ENCODE peak calls at places on chromosomes 2 and 18, in six cellular contexts. T, L, K, W, E and U are unnamed samples.

GRCh38 chr18:63162271-63163014 is 157.1 kb downstream of the BCL2 start:
- DNase-seq in T (no peak), L (no peak), K (no peak), W (no peak), E (no peak), U (no peak)

GRCh38 chr2:30465171-30465545 is 18.1 kb downstream of the LCLAT1 start:
- DNase-seq in T (no peak), L (no peak), K (no peak), W (no peak), E (no peak), U (no peak)

GRCh38 chr2:149561309-149561926 is 26.2 kb downstream of the MMADHC start:
- DNase-seq in T (peak; percentile 52), L (no peak), K (peak; percentile 42), W (no peak), E (no peak), U (no peak)

GRCh38 chr2:28747714-28748113 is 3.9 kb upstream of the PPP1CB start:
- DNase-seq in T (no peak), L (no peak), K (no peak), W (no peak), E (no peak), U (no peak)

GRCh38 chr2:1739961-1740713 is 4.2 kb downstream of the PXDN start:
- DNase-seq in T (no peak), L (peak; percentile 42), K (no peak), W (no peak), E (no peak), U (no peak)

GRCh38 chr2:66126936-66127527 is 307.9 kb upstream of the MEIS1 start:
- DNase-seq in T (no peak), L (no peak), K (no peak), W (no peak), E (no peak), U (no peak)

GRCh38 chr2:85846411-85846810 is 42.4 kb downstream of the ST3GAL5 start:
- DNase-seq in T (no peak), L (no peak), K (no peak), W (no peak), E (no peak), U (no peak)

GRCh38 chr18:11366410-11366809 is 217.0 kb upstream of the PIEZO2 start:
- DNase-seq in T (peak; percentile 81), L (no peak), K (no peak), W (peak; percentile 76), E (peak; percentile 18), U (no peak)

GRCh38 chr2:211055438-211055837 is 499.0 kb downstream of the CPS1 start:
- DNase-seq in T (no peak), L (peak; percentile 73), K (no peak), W (no peak), E (no peak), U (no peak)

GRCh38 chr2:42941633-42942176 is 149.3 kb upstream of the HAAO start:
- DNase-seq in T (no peak), L (no peak), K (no peak), W (no peak), E (no peak), U (no peak)

GRCh38 chr2:203737360-203737759 is 30.9 kb downstream of the CD28 start:
- DNase-seq in T (no peak), L (no peak), K (no peak), W (no peak), E (no peak), U (no peak)

GRCh38 chr2:150548527-150548926 is 61.1 kb upstream of the RND3 start:
- DNase-seq in T (peak; percentile 47), L (peak; percentile 61), K (no peak), W (no peak), E (no peak), U (no peak)

GRCh38 chr2:27723372-27724144 is 48.0 kb upstream of the MRPL33 start:
- DNase-seq in T (peak; percentile 81), L (peak; percentile 90), K (peak; percentile 67), W (peak; percentile 35), E (peak; percentile 83), U (peak; percentile 32)

GRCh38 chr18:63697261-63697660 is 5.5 kb upstream of the SERPINB11 start:
- DNase-seq in T (no peak), L (no peak), K (no peak), W (no peak), E (no peak), U (no peak)

GRCh38 chr2:165573534-165574461 is 104.3 kb downstream of the CSRNP3 start:
- DNase-seq in T (peak; percentile 80), L (peak; percentile 92), K (no peak), W (no peak), E (peak; percentile 69), U (no peak)

GRCh38 chr2:62196278-62196901 is 475 bp downstream of the B3GNT2 start:
- DNase-seq in T (no peak), L (peak; percentile 86), K (peak; percentile 81), W (no peak), E (peak; percentile 65), U (peak; percentile 67)

GRCh38 chr18:49725809-49726514 is 87.4 kb downstream of the ACAA2 start:
- DNase-seq in T (peak; percentile 56), L (peak; percentile 96), K (peak; percentile 19), W (peak; percentile 25), E (peak; percentile 30), U (no peak)

GRCh38 chr2:84038866-84039265 is 420.2 kb downstream of the SUCLG1 start:
- DNase-seq in T (peak; percentile 14), L (no peak), K (no peak), W (no peak), E (no peak), U (no peak)

GRCh38 chr18:62372156-62372555 is 47.0 kb downstream of the TNFRSF11A start:
- DNase-seq in T (no peak), L (no peak), K (no peak), W (no peak), E (no peak), U (no peak)

GRCh38 chr18:75531851-75532241 is 104.3 kb upstream of the SMIM21 start:
- DNase-seq in T (no peak), L (no peak), K (no peak), W (no peak), E (no peak), U (no peak)

GRCh38 chr2:170714156-170715061 is 728 bp upstream of the SP5 start:
- DNase-seq in T (peak; percentile 57), L (peak; percentile 86), K (peak; percentile 97), W (no peak), E (peak; percentile 72), U (peak; percentile 7)

GRCh38 chr2:9613291-9613690 is 17.5 kb downstream of the YWHAQ start:
- DNase-seq in T (no peak), L (no peak), K (no peak), W (no peak), E (no peak), U (no peak)

GRCh38 chr2:40746150-40746549 is 294.3 kb upstream of the SLC8A1 start:
- DNase-seq in T (no peak), L (no peak), K (no peak), W (no peak), E (no peak), U (no peak)

GRCh38 chr2:105393373-105394055 is 5.3 kb downstream of the FHL2 start:
- DNase-seq in T (no peak), L (no peak), K (no peak), W (no peak), E (no peak), U (no peak)
- H3K36me3 ChIP-seq in T (peaks cover 43% of the 10 kb centered on the region), L (peaks cover 12% of the 10 kb centered on the region), K (peaks cover 20% of the 10 kb centered on the region), W (no peaks in the 10 kb centered on the region), E (no peaks in the 10 kb centered on the region), U (no peaks in the 10 kb centered on the region)

GRCh38 chr2:238337846-238338245 is 17.5 kb downstream of the TRAF3IP1 start:
- DNase-seq in T (no peak), L (no peak), K (no peak), W (no peak), E (no peak), U (no peak)

GRCh38 chr2:238338710-238339394 is 18.5 kb downstream of the TRAF3IP1 start:
- DNase-seq in T (no peak), L (peak; percentile 72), K (peak; percentile 23), W (no peak), E (no peak), U (no peak)

GRCh38 chr2:238341536-238341935 is 21.2 kb downstream of the TRAF3IP1 start:
- DNase-seq in T (no peak), L (no peak), K (no peak), W (no peak), E (no peak), U (no peak)

GRCh38 chr2:238339395-238339780 is 19.1 kb downstream of the TRAF3IP1 start:
- DNase-seq in T (no peak), L (no peak), K (no peak), W (no peak), E (no peak), U (no peak)

GRCh38 chr2:238339814-238340213 is 19.5 kb downstream of the TRAF3IP1 start:
- DNase-seq in T (no peak), L (no peak), K (no peak), W (no peak), E (no peak), U (no peak)
- TF ChIP-seq CTCF in T (no peak), L (peak; percentile 11), K (no peak), W (peak; percentile 16), E (no peak), U (no peak)

DNA sequence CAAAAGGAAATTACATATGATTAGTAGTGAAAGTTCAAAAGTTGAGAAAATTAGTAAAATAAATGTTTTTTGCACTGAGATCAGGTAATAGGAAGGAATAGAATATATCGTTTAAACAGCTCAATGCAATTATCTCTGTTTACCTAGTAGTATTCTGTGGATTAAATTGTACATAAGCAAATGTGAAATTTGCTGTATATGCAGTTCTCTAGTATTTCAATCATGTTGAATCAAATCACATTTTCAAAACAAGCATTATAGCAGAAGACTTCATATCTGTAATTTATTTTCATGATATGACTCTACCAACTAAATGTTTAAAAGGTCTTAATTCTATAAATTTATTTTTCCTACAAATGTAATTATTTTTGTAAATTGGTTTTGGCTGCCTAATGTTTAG is 31.6 kb downstream of the ITPRID2 start:
- DNase-seq in T (no peak), L (no peak), K (no peak), W (no peak), E (no peak), U (no peak)
- H3K36me3 ChIP-seq in T (peaks cover 42% of the 10 kb centered on the region), L (peaks cover 59% of the 10 kb centered on the region), K (peaks cover 82% of the 10 kb centered on the region), W (no peaks in the 10 kb centered on the region), E (peaks cover 43% of the 10 kb centered on the region), U (peaks cover 6% of the 10 kb centered on the region)

DNA sequence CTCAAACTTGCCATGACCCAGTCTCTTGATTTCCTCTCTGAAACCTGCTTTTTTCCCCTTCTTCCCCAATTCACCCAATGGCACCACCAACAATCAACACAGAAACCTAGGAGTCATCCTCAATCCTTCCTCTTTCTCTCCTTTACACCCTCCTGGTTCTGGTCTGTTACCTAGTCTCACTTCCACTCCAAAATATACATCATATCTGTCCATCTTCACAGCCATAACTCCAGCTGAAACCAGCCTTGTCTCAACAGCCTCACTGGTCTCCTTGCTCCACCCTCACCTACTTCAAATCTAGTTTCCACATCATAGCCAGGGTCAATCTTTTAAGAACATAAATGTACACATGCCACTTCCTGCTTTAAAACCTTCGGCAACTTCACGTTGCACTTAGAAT is 11.8 kb upstream of the TWSG1 start:
- DNase-seq in T (no peak), L (no peak), K (no peak), W (no peak), E (no peak), U (no peak)
- TF ChIP-seq CTCF in T (no peak), L (no peak), K (no peak), W (no peak), E (no peak), U (no peak)